ENCODE peak calls at places on chromosomes 16 and 17, in six cellular contexts. C, G, P, Z, V and W are unnamed samples.
A peak's percentile ranks its signal among the peaks of the same experiment; 100 is the strongest.

GRCh38 chr17:66542183-66542966 is 240.0 kb downstream of the PRKCA start:
- DNase-seq in C (no peak), G (peak; percentile 17), P (no peak), Z (no peak), V (peak; percentile 62), W (no peak)

GRCh38 chr16:66188786-66189725 is 177.4 kb upstream of the CDH5 start:
- DNase-seq in C (no peak), G (no peak), P (no peak), Z (no peak), V (no peak), W (no peak)

GRCh38 chr16:8971416-8971815 is 7.7 kb upstream of the USP7 start:
- DNase-seq in C (no peak), G (no peak), P (no peak), Z (no peak), V (no peak), W (no peak)

GRCh38 chr17:5931611-5932010 is 138.6 kb upstream of the WSCD1 start:
- DNase-seq in C (no peak), G (no peak), P (no peak), Z (no peak), V (no peak), W (no peak)

GRCh38 chr17:19270951-19271611 is 33.9 kb downstream of the EPN2 start:
- DNase-seq in C (no peak), G (peak; percentile 81), P (no peak), Z (no peak), V (peak; percentile 37), W (no peak)

GRCh38 chr17:56153215-56153614 is at the start of gene ANKFN1:
- DNase-seq in C (no peak), G (no peak), P (no peak), Z (no peak), V (no peak), W (no peak)

GRCh38 chr16:70661534-70661917 is 15.2 kb downstream of the IL34 start:
- DNase-seq in C (peak; percentile 22), G (no peak), P (no peak), Z (no peak), V (no peak), W (no peak)

GRCh38 chr17:19664821-19665181 is 16.2 kb downstream of the ALDH3A2 start:
- DNase-seq in C (no peak), G (no peak), P (no peak), Z (no peak), V (no peak), W (no peak)

GRCh38 chr16:11253995-11254912 is 1.8 kb downstream of the SOCS1 start:
- DNase-seq in C (no peak), G (peak; percentile 34), P (no peak), Z (no peak), V (no peak), W (no peak)
- TF ChIP-seq CTCF in C (no peak), G (no peak), P (no peak), Z (no peak), V (no peak), W (no peak)

GRCh38 chr16:15498427-15499175 is 64.2 kb downstream of the BMERB1 start:
- DNase-seq in C (peak; percentile 41), G (no peak), P (no peak), Z (no peak), V (no peak), W (no peak)
- TF ChIP-seq CREB1 in C (no peak), G (no peak), P (no peak), Z (no peak), V (no peak), W (no peak)

GRCh38 chr16:82675300-82675699 is 48.5 kb downstream of the CDH13 start:
- DNase-seq in C (no peak), G (no peak), P (no peak), Z (no peak), V (no peak), W (no peak)

GRCh38 chr16:82672676-82673075 is 45.9 kb downstream of the CDH13 start:
- DNase-seq in C (no peak), G (no peak), P (no peak), Z (no peak), V (no peak), W (no peak)

GRCh38 chr16:82667437-82667836 is 40.7 kb downstream of the CDH13 start:
- DNase-seq in C (no peak), G (no peak), P (no peak), Z (no peak), V (no peak), W (no peak)

GRCh38 chr16:82668094-82668493 is 41.3 kb downstream of the CDH13 start:
- DNase-seq in C (no peak), G (no peak), P (no peak), Z (no peak), V (no peak), W (no peak)

DNA sequence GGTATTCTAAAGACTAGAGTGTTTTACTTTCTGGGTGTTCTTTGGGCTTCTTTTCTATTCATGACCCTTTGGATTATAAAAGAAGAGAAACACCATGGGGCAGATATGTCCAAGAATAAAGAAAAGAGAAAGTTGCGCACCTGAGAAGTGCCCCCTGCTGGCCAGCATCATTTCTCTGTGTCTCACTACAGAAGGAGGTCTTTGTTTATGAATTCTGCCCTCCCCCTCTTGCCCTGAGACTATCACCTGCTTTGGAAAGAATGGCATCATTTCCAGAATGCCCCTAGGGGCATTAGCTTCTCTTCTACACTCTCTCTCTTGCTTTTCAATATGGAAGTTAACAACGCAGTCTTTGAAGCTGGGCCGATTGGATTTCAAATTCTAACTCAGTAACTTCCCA is 45.0 kb downstream of the CDH13 start:
- DNase-seq in C (peak; percentile 52), G (no peak), P (peak; percentile 43), Z (no peak), V (no peak), W (no peak)
- TF ChIP-seq CTCF in C (peak; percentile 63), G (peak; percentile 12), P (peak; percentile 32), Z (no peak), V (peak; percentile 55), W (peak; percentile 14)

GRCh38 chr16:87921236-87921773 is 15.0 kb downstream of the CA5A start:
- DNase-seq in C (no peak), G (peak; percentile 56), P (no peak), Z (no peak), V (no peak), W (no peak)
- TF ChIP-seq CREB1 in C (no peak), G (no peak), P (no peak), Z (no peak), V (no peak), W (no peak)

GRCh38 chr16:57773680-57774295 is 28.5 kb downstream of the KIFC3 start:
- DNase-seq in C (no peak), G (no peak), P (no peak), Z (no peak), V (no peak), W (no peak)

GRCh38 chr16:57773019-57773418 is 29.3 kb downstream of the KIFC3 start:
- DNase-seq in C (no peak), G (no peak), P (no peak), Z (no peak), V (no peak), W (no peak)

GRCh38 chr16:57774886-57775285 is 27.4 kb downstream of the KIFC3 start:
- DNase-seq in C (no peak), G (no peak), P (no peak), Z (no peak), V (no peak), W (no peak)

GRCh38 chr16:57778658-57779057 is 23.6 kb downstream of the KIFC3 start:
- DNase-seq in C (no peak), G (no peak), P (no peak), Z (no peak), V (no peak), W (no peak)

DNA sequence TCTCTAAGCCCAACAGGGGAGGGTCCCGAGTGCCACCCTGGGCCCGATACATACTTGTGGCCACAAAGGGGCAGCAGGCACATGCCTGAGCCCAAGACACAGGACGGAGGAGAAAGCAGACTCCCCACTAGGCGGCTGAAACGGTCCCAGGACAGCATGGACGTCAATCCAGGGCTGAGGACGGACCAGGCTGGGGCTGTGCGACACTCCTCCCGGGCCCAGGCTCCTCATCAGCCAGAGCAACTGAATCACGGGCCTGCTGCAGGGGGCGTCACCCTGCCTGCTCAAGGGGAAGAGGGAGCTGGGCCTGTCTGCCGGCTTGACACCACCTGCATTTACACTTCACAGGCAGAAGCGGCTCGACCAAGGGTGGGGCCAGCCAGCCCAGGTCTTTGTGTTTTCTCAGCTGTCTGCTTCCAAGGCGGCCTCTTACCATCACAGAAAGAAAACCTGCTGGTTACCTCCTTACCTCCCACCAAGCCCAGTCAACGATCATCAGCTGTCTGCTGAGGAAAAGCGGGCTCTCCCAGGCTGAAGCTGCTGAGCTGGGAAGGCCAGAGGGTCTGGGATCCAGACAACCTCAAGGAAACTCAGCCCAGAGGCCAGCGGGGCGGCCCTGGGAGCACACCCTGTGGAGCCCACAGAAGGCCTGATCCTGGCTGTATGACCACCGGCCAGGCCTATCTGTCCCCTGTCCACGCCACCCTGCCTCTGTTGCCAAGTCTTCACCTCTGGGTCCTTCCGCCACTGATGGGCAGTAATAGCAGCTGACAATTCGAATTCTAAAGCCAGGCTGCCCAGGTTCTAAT is 26.4 kb downstream of the KIFC3 start:
- DNase-seq in C (peak; percentile 97), G (no peak), P (peak; percentile 92), Z (peak; percentile 52), V (no peak), W (peak; percentile 94)
- TF ChIP-seq CTCF in C (peak; percentile 80), G (peak; percentile 31), P (peak; percentile 24), Z (peak; percentile 63), V (no peak), W (peak; percentile 91)

GRCh38 chr17:8366231-8366630 is 10.3 kb downstream of the KRABD2 start:
- DNase-seq in C (no peak), G (no peak), P (no peak), Z (no peak), V (no peak), W (no peak)
- TF ChIP-seq CREB1 in C (no peak), G (no peak), P (no peak), Z (no peak), V (no peak), W (no peak)

GRCh38 chr16:6157806-6158205 is 1060.2 kb upstream of the EEF2KMT start:
- DNase-seq in C (no peak), G (no peak), P (no peak), Z (no peak), V (no peak), W (no peak)
- TF ChIP-seq CTCF in C (no peak), G (no peak), P (no peak), Z (no peak), V (no peak), W (no peak)

GRCh38 chr16:24609740-24610420 is 70.5 kb downstream of the RBBP6 start:
- DNase-seq in C (peak; percentile 83), G (no peak), P (peak; percentile 52), Z (peak; percentile 24), V (no peak), W (peak; percentile 69)
- TF ChIP-seq CREB1 in C (no peak), G (no peak), P (no peak), Z (no peak), V (no peak), W (no peak)

DNA sequence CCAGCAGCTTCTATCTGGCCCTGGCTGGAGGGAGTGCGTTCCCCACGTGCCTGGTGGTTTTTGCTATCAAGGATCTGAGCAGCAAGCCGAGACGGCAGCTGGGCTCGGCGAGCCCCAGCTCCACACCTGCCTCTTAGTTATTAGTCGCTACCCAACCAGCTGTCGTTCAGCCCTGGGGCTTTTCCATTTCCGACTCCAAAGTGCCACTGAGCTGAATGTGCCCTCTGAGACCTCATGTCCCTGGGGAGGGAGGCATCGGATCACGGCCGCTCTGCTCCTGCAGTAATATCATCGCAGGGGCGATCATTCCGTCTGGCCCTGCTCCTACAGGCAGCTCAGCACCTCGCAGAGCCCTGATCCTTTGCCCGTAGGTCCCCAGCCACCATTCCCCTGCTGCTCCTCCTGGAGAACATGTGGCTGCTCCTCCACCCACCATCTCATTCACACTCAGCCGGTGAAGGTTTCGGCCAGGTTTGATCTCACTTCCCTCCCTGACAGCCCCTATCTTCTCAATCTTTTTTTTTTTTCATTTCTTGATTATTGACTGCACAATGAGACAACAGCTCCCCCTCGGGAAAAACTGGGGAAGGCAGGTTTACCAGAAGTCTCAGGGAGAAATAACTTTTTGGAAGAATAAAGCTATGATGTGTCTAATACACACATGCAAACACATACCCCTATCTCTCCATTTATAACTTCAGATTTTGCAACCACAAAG is 86.7 kb downstream of the ZFHX3 start:
- DNase-seq in C (no peak), G (peak; percentile 27), P (no peak), Z (no peak), V (no peak), W (no peak)
- TF ChIP-seq CTCF in C (peak; percentile 18), G (no peak), P (no peak), Z (peak; percentile 27), V (no peak), W (no peak)